ENCODE peak calls at places on chromosomes 3 and 15, in seven cellular contexts. T is HepG2, D is GM12891, Y is K562, F is GM12878, V is SK-N-SH, U is H1. S is an unnamed sample.

GRCh38 chr3:100954990-100955389 is 38.2 kb downstream of the ABI3BP start:
- DNase-seq in T (no peak), D (no peak), Y (no peak), F (no peak), V (no peak), U (no peak), S (no peak)

GRCh38 chr3:113291572-113291971 is 80.2 kb downstream of the BOC start:
- DNase-seq in T (no peak), D (no peak), Y (no peak), F (no peak), V (peak; percentile 53), U (no peak), S (no peak)

GRCh38 chr3:48399387-48400172 is 27.6 kb downstream of the FBXW12 start:
- DNase-seq in T (no peak), D (no peak), Y (peak; percentile 5), F (no peak), V (peak; percentile 45), U (no peak), S (no peak)

GRCh38 chr3:52838561-52839267 is 3.9 kb upstream of the MUSTN1 start:
- DNase-seq in T (no peak), D (no peak), Y (no peak), F (no peak), V (no peak), U (no peak), S (no peak)

GRCh38 chr3:197595470-197596185 is 39.9 kb upstream of the BDH1 start:
- DNase-seq in T (no peak), D (no peak), Y (no peak), F (no peak), V (no peak), U (no peak), S (no peak)

GRCh38 chr3:128131897-128132646 is 8.5 kb upstream of the RUVBL1 start:
- DNase-seq in T (peak; percentile 21), D (no peak), Y (no peak), F (no peak), V (no peak), U (no peak), S (no peak)

GRCh38 chr3:124084398-124084881 is 92.5 kb upstream of the ROPN1 start:
- DNase-seq in T (no peak), D (no peak), Y (no peak), F (no peak), V (no peak), U (no peak), S (no peak)

GRCh38 chr3:129690406-129690805 is 83.9 kb upstream of the PLXND1 start:
- DNase-seq in T (peak; percentile 78), D (peak; percentile 21), Y (peak; percentile 62), F (peak; percentile 48), V (peak; percentile 51), U (no peak), S (no peak)

GRCh38 chr3:38627956-38628355 is 21.5 kb downstream of the SCN5A start:
- DNase-seq in T (peak; percentile 20), D (peak; percentile 55), Y (peak; percentile 72), F (no peak), V (peak; percentile 66), U (no peak), S (no peak)

GRCh38 chr3:168671091-168671490 is 575.4 kb upstream of the GOLIM4 start:
- DNase-seq in T (no peak), D (no peak), Y (no peak), F (no peak), V (no peak), U (no peak), S (no peak)

GRCh38 chr15:89383635-89384604 is 49.3 kb upstream of the POLG start:
- DNase-seq in T (no peak), D (no peak), Y (no peak), F (no peak), V (peak; percentile 81), U (no peak), S (no peak)

GRCh38 chr3:29313074-29313473 is 32.2 kb downstream of the RBMS3 start:
- DNase-seq in T (no peak), D (no peak), Y (no peak), F (no peak), V (no peak), U (no peak), S (no peak)

GRCh38 chr15:99449514-99449913 is 116.3 kb upstream of the MEF2A start:
- DNase-seq in T (no peak), D (no peak), Y (no peak), F (no peak), V (no peak), U (no peak), S (no peak)

GRCh38 chr15:98789020-98789419 is 140.7 kb downstream of the IGF1R start:
- DNase-seq in T (no peak), D (no peak), Y (no peak), F (no peak), V (no peak), U (no peak), S (no peak)

GRCh38 chr3:132006605-132007204 is 28.1 kb downstream of the CPNE4 start:
- DNase-seq in T (peak; percentile 25), D (no peak), Y (peak; percentile 15), F (no peak), V (no peak), U (no peak), S (no peak)

GRCh38 chr3:12054245-12054644 is 50.1 kb downstream of the SYN2 start:
- DNase-seq in T (no peak), D (no peak), Y (no peak), F (no peak), V (no peak), U (no peak), S (no peak)

GRCh38 chr15:89910891-89911626 is 1.7 kb downstream of the ARPIN start:
- DNase-seq in T (no peak), D (no peak), Y (peak; percentile 26), F (no peak), V (no peak), U (no peak), S (no peak)

GRCh38 chr3:116425126-116425525 is 20.2 kb downstream of the LSAMP start:
- DNase-seq in T (peak; percentile 1), D (no peak), Y (no peak), F (no peak), V (no peak), U (no peak), S (no peak)

DNA sequence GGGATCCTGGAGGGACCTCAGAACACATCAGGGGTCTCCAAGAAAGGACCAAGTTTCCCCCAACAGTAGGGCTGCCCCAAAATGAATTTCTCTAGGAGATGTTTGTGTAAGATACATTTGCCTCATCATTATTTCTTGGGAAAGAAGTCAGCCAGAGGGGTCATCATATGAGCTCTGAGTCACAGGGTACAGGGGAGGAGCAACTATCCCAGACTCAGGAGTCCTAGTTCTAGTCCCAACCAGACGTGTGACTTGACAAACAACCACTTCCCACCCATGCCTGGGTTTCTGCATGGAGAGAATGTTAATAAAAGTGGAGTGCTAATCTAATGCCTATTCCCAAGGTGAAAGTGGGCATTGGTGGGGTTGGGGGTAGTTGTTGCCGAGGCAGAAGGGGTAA is 144.1 kb downstream of the ALDH1A2 start:
- DNase-seq in T (no peak), D (no peak), Y (no peak), F (no peak), V (no peak), U (no peak), S (no peak)
- TF ChIP-seq POLR2AphosphoS5 in T (no peak), D (no peak), Y (no peak), F (no peak), V (no peak), U (no peak), S (no peak)

GRCh38 chr15:25134546-25134945 is 179.8 kb downstream of the SNRPN start:
- DNase-seq in T (peak; percentile 0), D (no peak), Y (no peak), F (no peak), V (peak; percentile 0), U (no peak), S (no peak)
- TF ChIP-seq TAF1 in T (no peak), D (no peak), Y (no peak), F (no peak), V (no peak), U (no peak), S (no peak)

GRCh38 chr15:74869726-74870407 is 3.3 kb downstream of the SCAMP2 start:
- DNase-seq in T (no peak), D (peak; percentile 65), Y (no peak), F (peak; percentile 97), V (peak; percentile 60), U (no peak), S (peak; percentile 77)
- TF ChIP-seq POLR2AphosphoS5 in T (no peak), D (peak; percentile 56), Y (no peak), F (peak; percentile 70), V (no peak), U (no peak), S (peak; percentile 68)

GRCh38 chr15:49406352-49407118 is 16.5 kb upstream of the FGF7 start:
- DNase-seq in T (no peak), D (no peak), Y (no peak), F (no peak), V (no peak), U (no peak), S (no peak)
- TF ChIP-seq TAF1 in T (no peak), D (no peak), Y (no peak), F (no peak), V (no peak), U (no peak), S (no peak)

GRCh38 chr3:18740631-18741583 is 315.8 kb upstream of the SATB1 start:
- DNase-seq in T (no peak), D (no peak), Y (no peak), F (peak; percentile 61), V (no peak), U (no peak), S (no peak)
- TF ChIP-seq POLR2AphosphoS5 in T (no peak), D (no peak), Y (no peak), F (no peak), V (no peak), U (no peak), S (no peak)

GRCh38 chr3:47007482-47008257 is 28.2 kb downstream of the NBEAL2 start:
- DNase-seq in T (no peak), D (no peak), Y (no peak), F (no peak), V (peak; percentile 26), U (no peak), S (no peak)
- TF ChIP-seq TAF1 in T (no peak), D (no peak), Y (no peak), F (no peak), V (no peak), U (no peak), S (no peak)

GRCh38 chr3:56702487-56703315 is 19.6 kb upstream of the TASOR start:
- DNase-seq in T (peak; percentile 63), D (no peak), Y (peak; percentile 18), F (no peak), V (peak; percentile 57), U (no peak), S (no peak)
- TF ChIP-seq POLR2AphosphoS5 in T (no peak), D (no peak), Y (no peak), F (no peak), V (no peak), U (no peak), S (no peak)

S was measured in GM12892.